ENCODE peak calls at places on chromosome X, in nine cellular contexts. X, H, A, Z, S, K, R, Y and B are unnamed samples.

GRCh38 chrX:31706456-31706855 is 634.6 kb upstream of the FTHL17 start:
- DNase-seq in X (no peak), H (peak; percentile 9), A (peak; percentile 2), Z (no peak), S (no peak), K (no peak), R (no peak), Y (no peak), B (no peak)

GRCh38 chrX:9995855-9996339 is 28.7 kb downstream of the CLDN34 start:
- DNase-seq in X (peak; percentile 92), H (peak; percentile 64), A (peak; percentile 73), Z (peak; percentile 72), S (peak; percentile 68), K (peak; percentile 87), R (peak; percentile 72), Y (peak; percentile 81), B (peak; percentile 91)

GRCh38 chrX:37578045-37578444 is 6.6 kb downstream of the LANCL3 start:
- DNase-seq in X (no peak), H (peak; percentile 9), A (peak; percentile 26), Z (no peak), S (no peak), K (no peak), R (no peak), Y (no peak), B (no peak)

GRCh38 chrX:75784689-75785491 is at the start of gene MAGEE2:
- DNase-seq in X (no peak), H (no peak), A (no peak), Z (no peak), S (no peak), K (no peak), R (no peak), Y (no peak), B (no peak)

GRCh38 chrX:72240976-72241375 is 2.1 kb upstream of the ERCC6L start:
- DNase-seq in X (no peak), H (no peak), A (no peak), Z (no peak), S (no peak), K (no peak), R (no peak), Y (no peak), B (no peak)

GRCh38 chrX:123830309-123830708 is 29.5 kb upstream of the XIAP start:
- DNase-seq in X (no peak), H (no peak), A (peak; percentile 26), Z (no peak), S (peak; percentile 22), K (no peak), R (peak; percentile 74), Y (peak; percentile 74), B (no peak)

GRCh38 chrX:37409278-37409677 is 60.1 kb downstream of the PRRG1 start:
- DNase-seq in X (no peak), H (no peak), A (no peak), Z (no peak), S (no peak), K (no peak), R (no peak), Y (no peak), B (no peak)

GRCh38 chrX:1877780-1878179 is 262.9 kb downstream of the ASMT start:
- DNase-seq in X (no peak), H (no peak), A (no peak), Z (no peak), S (no peak), K (no peak), R (no peak), Y (no peak), B (no peak)

GRCh38 chrX:9842541-9842940 is 56.3 kb downstream of the SHROOM2 start:
- DNase-seq in X (no peak), H (no peak), A (no peak), Z (no peak), S (no peak), K (no peak), R (no peak), Y (no peak), B (no peak)

GRCh38 chrX:44002569-44002968 is 29.4 kb upstream of the NDP start:
- DNase-seq in X (no peak), H (no peak), A (no peak), Z (no peak), S (no peak), K (no peak), R (no peak), Y (no peak), B (no peak)

DNA sequence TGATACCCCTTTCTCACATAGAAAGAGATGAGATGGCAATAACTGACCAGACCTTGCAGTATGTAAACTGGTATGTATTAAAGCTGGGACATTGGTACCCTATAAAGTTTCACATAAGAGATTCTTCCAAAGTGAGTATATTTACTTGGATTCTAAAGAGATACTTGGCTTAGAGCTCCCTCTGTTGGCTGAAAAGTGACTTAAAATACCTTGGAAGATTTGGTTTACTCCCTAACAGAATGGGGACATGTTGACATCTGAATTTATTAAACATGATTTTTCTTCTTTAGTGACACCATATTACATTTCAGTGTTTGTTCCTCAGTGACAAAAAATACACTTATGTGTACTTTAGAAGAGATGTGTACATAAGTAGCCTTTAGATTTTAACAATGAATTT is 47.9 kb upstream of the RGN start:
- DNase-seq in X (no peak), H (peak; percentile 59), A (peak; percentile 73), Z (no peak), S (no peak), K (no peak), R (peak; percentile 73), Y (no peak), B (no peak)
- TF ChIP-seq CTCF in X (no peak), H (peak; percentile 38), A (peak; percentile 47), Z (peak; percentile 65), S (no peak), K (peak; percentile 29), R (peak; percentile 82), Y (no peak), B (no peak)

GRCh38 chrX:111182938-111183337 is 86.9 kb downstream of the PAK3 start:
- DNase-seq in X (no peak), H (no peak), A (no peak), Z (no peak), S (no peak), K (no peak), R (no peak), Y (no peak), B (no peak)
- TF ChIP-seq CTCF in X (no peak), H (no peak), A (no peak), Z (no peak), S (no peak), K (no peak), R (no peak), Y (no peak), B (no peak)

GRCh38 chrX:107775734-107776511 is at the start of gene TSC22D3:
- DNase-seq in X (peak; percentile 94), H (no peak), A (peak; percentile 67), Z (peak; percentile 64), S (peak; percentile 76), K (peak; percentile 79), R (peak; percentile 38), Y (peak; percentile 83), B (no peak)
- TF ChIP-seq CTCF in X (no peak), H (no peak), A (no peak), Z (no peak), S (no peak), K (no peak), R (no peak), Y (no peak), B (no peak)

GRCh38 chrX:136909119-136909705 is 28.7 kb upstream of the RBMX start:
- DNase-seq in X (peak; percentile 95), H (no peak), A (peak; percentile 73), Z (peak; percentile 75), S (peak; percentile 66), K (peak; percentile 87), R (peak; percentile 73), Y (peak; percentile 84), B (no peak)
- TF ChIP-seq CTCF in X (no peak), H (no peak), A (no peak), Z (no peak), S (no peak), K (no peak), R (no peak), Y (no peak), B (no peak)

DNA sequence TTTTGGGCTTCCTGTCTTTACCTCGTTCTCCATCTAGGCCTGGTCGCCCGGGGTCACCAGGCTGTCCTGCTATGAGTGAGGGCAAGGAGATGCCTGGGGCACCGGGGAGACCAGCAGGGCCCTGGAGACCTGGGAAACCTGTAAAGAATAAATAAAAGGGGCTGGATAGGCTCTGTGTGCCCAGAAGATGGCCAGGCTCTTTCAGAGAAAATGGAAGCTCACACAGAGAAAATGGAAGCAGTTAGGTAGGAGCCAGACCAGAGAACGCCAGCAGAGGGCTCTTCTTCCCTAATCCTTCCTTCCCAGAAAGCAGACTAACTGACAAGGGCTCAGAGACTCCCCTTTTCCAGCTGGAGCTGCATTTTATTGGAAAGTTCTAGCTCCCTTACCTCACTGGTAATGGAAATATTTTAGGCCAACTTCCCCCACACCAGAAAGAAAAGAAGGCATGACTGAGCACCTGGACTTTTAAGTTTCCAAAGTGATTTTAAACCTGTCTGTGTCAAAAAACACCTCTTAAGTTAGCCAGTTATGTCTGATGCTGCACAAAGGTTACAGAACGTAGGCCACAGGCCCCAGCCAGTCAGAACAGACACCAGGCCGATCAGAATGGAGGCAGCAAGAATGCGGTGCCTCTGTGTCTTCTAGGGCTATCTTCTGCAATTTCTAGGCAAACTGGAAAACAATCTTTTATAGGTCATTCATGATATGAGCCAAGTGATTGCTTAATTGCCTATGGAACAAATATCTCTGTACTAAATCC is 74.0 kb downstream of the ATG4A start:
- DNase-seq in X (no peak), H (peak; percentile 18), A (peak; percentile 43), Z (no peak), S (no peak), K (no peak), R (no peak), Y (no peak), B (no peak)
- TF ChIP-seq CTCF in X (no peak), H (peak; percentile 65), A (peak; percentile 70), Z (no peak), S (no peak), K (no peak), R (peak; percentile 36), Y (no peak), B (no peak)

DNA sequence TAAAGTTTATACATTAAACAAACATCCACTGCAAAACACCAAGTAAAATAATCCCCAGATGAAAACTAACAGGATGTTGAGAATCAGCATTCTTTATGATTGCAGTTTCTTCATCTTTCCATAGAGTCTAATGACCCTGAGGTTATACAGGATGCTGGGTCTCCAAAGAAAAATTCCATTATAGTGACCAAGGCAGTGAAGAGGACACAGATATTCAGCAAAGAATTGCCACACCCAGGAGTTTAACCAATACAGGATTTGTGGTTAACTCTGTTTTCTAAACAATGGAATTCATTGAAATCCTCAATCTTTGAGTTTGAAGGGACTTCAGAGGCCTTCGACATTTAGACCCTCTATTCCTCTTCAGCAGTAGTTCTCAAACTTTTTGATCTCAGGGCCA is 76.2 kb upstream of the ESX1 start:
- DNase-seq in X (no peak), H (no peak), A (peak; percentile 30), Z (no peak), S (no peak), K (no peak), R (no peak), Y (no peak), B (no peak)
- TF ChIP-seq CTCF in X (no peak), H (no peak), A (no peak), Z (no peak), S (no peak), K (no peak), R (no peak), Y (no peak), B (no peak)